ENCODE peak calls at places on chromosome 15, in ten cellular contexts. P is endodermal cell; R is fibroblast of the conjunctiva; Y is H9; W is left cardiac atrium; J is astrocyte of the cerebellum; D is fibroblast of lung; X is T-helper 2 cell; S is activated naive CD8-positive, alpha-beta T cell treated with anti-CD3 and anti-CD28 coated beads, Interleukin-2, amount 50 U/mL, for 24 hours; A is tibial artery. K is an unnamed sample.

GRCh38 chr15:37810381-37810780 is 124.1 kb upstream of the TMCO5A start:
- DNase-seq in P (no peak), R (no peak), Y (no peak), W (no peak), J (no peak), D (no peak), X (no peak), S (no peak), A (no peak), K (no peak)

GRCh38 chr15:60528530-60528929 is 49.6 kb upstream of the ICE2 start:
- DNase-seq in P (no peak), R (no peak), Y (no peak), W (no peak), J (no peak), D (peak; percentile 16), X (no peak), S (no peak), A (no peak), K (no peak)

GRCh38 chr15:66131831-66132230 is 121.7 kb downstream of the MEGF11 start:
- DNase-seq in P (no peak), R (no peak), Y (no peak), W (no peak), J (no peak), D (no peak), X (no peak), S (no peak), A (no peak), K (no peak)

GRCh38 chr15:69573815-69574472 is 121.3 kb downstream of the RPLP1 start:
- DNase-seq in P (no peak), R (no peak), Y (no peak), W (no peak), J (no peak), D (peak; percentile 79), X (no peak), S (peak; percentile 55), A (peak; percentile 20), K (no peak)

GRCh38 chr15:98896802-98897732 is 110.5 kb downstream of the PGPEP1L start:
- DNase-seq in P (no peak), R (peak; percentile 90), Y (no peak), W (no peak), J (peak; percentile 98), D (peak; percentile 100), X (no peak), S (no peak), A (no peak), K (no peak)

GRCh38 chr15:49864251-49864650 is 243.4 kb downstream of the DTWD1 start:
- DNase-seq in P (no peak), R (no peak), Y (no peak), W (no peak), J (no peak), D (no peak), X (no peak), S (no peak), A (no peak), K (no peak)

GRCh38 chr15:98823012-98823458 is 174.7 kb downstream of the IGF1R start:
- DNase-seq in P (peak; percentile 89), R (peak; percentile 75), Y (peak; percentile 83), W (no peak), J (peak; percentile 62), D (peak; percentile 93), X (no peak), S (no peak), A (no peak), K (no peak)

GRCh38 chr15:67105065-67105951 is 39.9 kb downstream of the SMAD3 start:
- DNase-seq in P (peak; percentile 67), R (peak; percentile 80), Y (no peak), W (peak; percentile 68), J (peak; percentile 96), D (peak; percentile 99), X (no peak), S (no peak), A (peak; percentile 84), K (no peak)

GRCh38 chr15:54026891-54027290 is 48.6 kb downstream of the UNC13C start:
- DNase-seq in P (no peak), R (no peak), Y (no peak), W (no peak), J (no peak), D (no peak), X (no peak), S (no peak), A (no peak), K (no peak)

GRCh38 chr15:31792611-31793199 is 237.6 kb upstream of the CHRNA7 start:
- DNase-seq in P (no peak), R (no peak), Y (no peak), W (no peak), J (no peak), D (no peak), X (no peak), S (no peak), A (no peak), K (no peak)

GRCh38 chr15:31488437-31489204 is 162.0 kb downstream of the KLF13 start:
- DNase-seq in P (peak; percentile 87), R (peak; percentile 86), Y (peak; percentile 82), W (peak; percentile 50), J (peak; percentile 81), D (peak; percentile 84), X (no peak), S (no peak), A (peak; percentile 91), K (no peak)

GRCh38 chr15:93144477-93145270 is 55.7 kb upstream of the RGMA start:
- DNase-seq in P (no peak), R (no peak), Y (no peak), W (no peak), J (no peak), D (no peak), X (no peak), S (no peak), A (no peak), K (no peak)

GRCh38 chr15:69311319-69311721 is 12.6 kb downstream of the PAQR5 start:
- DNase-seq in P (no peak), R (no peak), Y (no peak), W (no peak), J (no peak), D (peak; percentile 36), X (no peak), S (no peak), A (peak; percentile 12), K (no peak)

GRCh38 chr15:51739056-51739455 is 1.6 kb upstream of the LYSMD2 start:
- DNase-seq in P (no peak), R (no peak), Y (no peak), W (no peak), J (no peak), D (no peak), X (no peak), S (no peak), A (no peak), K (no peak)

GRCh38 chr15:62591842-62592838 is 427.1 kb upstream of the C2CD4B start:
- DNase-seq in P (no peak), R (no peak), Y (no peak), W (no peak), J (no peak), D (peak; percentile 64), X (no peak), S (no peak), A (no peak), K (no peak)

GRCh38 chr15:67085237-67085817 is 19.9 kb downstream of the SMAD3 start:
- DNase-seq in P (no peak), R (no peak), Y (no peak), W (no peak), J (no peak), D (no peak), X (no peak), S (no peak), A (no peak), K (no peak)

GRCh38 chr15:73305331-73306211 is 63.2 kb downstream of the HCN4 start:
- DNase-seq in P (peak; percentile 88), R (peak; percentile 47), Y (peak; percentile 74), W (peak; percentile 42), J (peak; percentile 38), D (peak; percentile 60), X (no peak), S (no peak), A (no peak), K (no peak)

GRCh38 chr15:81536296-81536695 is 162.3 kb upstream of the TMC3 start:
- DNase-seq in P (no peak), R (no peak), Y (no peak), W (no peak), J (peak; percentile 8), D (peak; percentile 4), X (no peak), S (no peak), A (no peak), K (no peak)

GRCh38 chr15:65209701-65210643 is 1.3 kb downstream of the CILP start:
- DNase-seq in P (no peak), R (no peak), Y (no peak), W (no peak), J (no peak), D (no peak), X (no peak), S (no peak), A (no peak), K (no peak)

GRCh38 chr15:32733276-32733675 is 15.5 kb downstream of the GREM1 start:
- DNase-seq in P (no peak), R (no peak), Y (no peak), W (no peak), J (peak; percentile 55), D (peak; percentile 76), X (no peak), S (no peak), A (no peak), K (no peak)

GRCh38 chr15:93987068-93987467 is 244.3 kb upstream of the MCTP2 start:
- DNase-seq in P (no peak), R (no peak), Y (no peak), W (no peak), J (no peak), D (no peak), X (no peak), S (peak; percentile 26), A (no peak), K (no peak)

GRCh38 chr15:38283010-38283409 is 30.4 kb downstream of the SPRED1 start:
- DNase-seq in P (no peak), R (no peak), Y (no peak), W (no peak), J (no peak), D (no peak), X (no peak), S (no peak), A (no peak), K (no peak)

GRCh38 chr15:29424118-29424517 is 154.5 kb upstream of the NSMCE3 start:
- DNase-seq in P (no peak), R (no peak), Y (no peak), W (no peak), J (no peak), D (no peak), X (no peak), S (no peak), A (no peak), K (no peak)

GRCh38 chr15:48653913-48654630 is 8.6 kb upstream of the FBN1 start:
- DNase-seq in P (no peak), R (no peak), Y (no peak), W (peak; percentile 47), J (no peak), D (no peak), X (no peak), S (no peak), A (no peak), K (no peak)

GRCh38 chr15:57969355-57969754 is 96.2 kb downstream of the ALDH1A2 start:
- DNase-seq in P (no peak), R (no peak), Y (no peak), W (no peak), J (no peak), D (no peak), X (no peak), S (no peak), A (no peak), K (no peak)

GRCh38 chr15:42456971-42457370 is 34.0 kb downstream of the ZNF106 start:
- DNase-seq in P (no peak), R (peak; percentile 37), Y (no peak), W (no peak), J (no peak), D (peak; percentile 25), X (no peak), S (no peak), A (no peak), K (no peak)

GRCh38 chr15:79458491-79458890 is 26.4 kb downstream of the MINAR1 start:
- DNase-seq in P (no peak), R (no peak), Y (no peak), W (no peak), J (no peak), D (no peak), X (no peak), S (no peak), A (no peak), K (no peak)